ENCODE peak calls at places on chromosomes 3 and 15, in four cellular contexts. K is esophagus squamous epithelium, B is prostate gland, L is neural crest cell. O is an unnamed sample.

GRCh38 chr15:26781816-26782215 is 8.9 kb upstream of the GABRB3 start:
- DNase-seq in K (no peak), B (no peak), L (no peak), O (no peak)

GRCh38 chr3:36210840-36211655 is 169.3 kb upstream of the STAC start:
- DNase-seq in K (no peak), B (no peak), L (no peak), O (no peak)

GRCh38 chr3:82628385-82629014 is 867.1 kb upstream of the GBE1 start:
- DNase-seq in K (no peak), B (no peak), L (no peak), O (no peak)

GRCh38 chr15:53588773-53589172 is 170.7 kb downstream of the WDR72 start:
- DNase-seq in K (no peak), B (no peak), L (no peak), O (no peak)

GRCh38 chr15:59444082-59444835 is 6.3 kb downstream of the FAM81A start:
- DNase-seq in K (no peak), B (no peak), L (no peak), O (no peak)

GRCh38 chr3:42843730-42844713 is 31.7 kb downstream of the CYP8B1 start:
- DNase-seq in K (no peak), B (no peak), L (no peak), O (no peak)

GRCh38 chr15:56215769-56216168 is 27.9 kb downstream of the RFX7 start:
- DNase-seq in K (no peak), B (no peak), L (no peak), O (no peak)

GRCh38 chr15:90647326-90647725 is 69.8 kb upstream of the BLM start:
- DNase-seq in K (no peak), B (no peak), L (no peak), O (no peak)

GRCh38 chr3:179450321-179450720 is 949 bp downstream of the GNB4 start:
- DNase-seq in K (no peak), B (no peak), L (no peak), O (no peak)

GRCh38 chr3:124117486-124117885 is 125.6 kb upstream of the ROPN1 start:
- DNase-seq in K (no peak), B (no peak), L (no peak), O (no peak)

GRCh38 chr3:160169139-160169830 is 55.9 kb upstream of the C3orf80 start:
- DNase-seq in K (no peak), B (no peak), L (no peak), O (no peak)

DNA sequence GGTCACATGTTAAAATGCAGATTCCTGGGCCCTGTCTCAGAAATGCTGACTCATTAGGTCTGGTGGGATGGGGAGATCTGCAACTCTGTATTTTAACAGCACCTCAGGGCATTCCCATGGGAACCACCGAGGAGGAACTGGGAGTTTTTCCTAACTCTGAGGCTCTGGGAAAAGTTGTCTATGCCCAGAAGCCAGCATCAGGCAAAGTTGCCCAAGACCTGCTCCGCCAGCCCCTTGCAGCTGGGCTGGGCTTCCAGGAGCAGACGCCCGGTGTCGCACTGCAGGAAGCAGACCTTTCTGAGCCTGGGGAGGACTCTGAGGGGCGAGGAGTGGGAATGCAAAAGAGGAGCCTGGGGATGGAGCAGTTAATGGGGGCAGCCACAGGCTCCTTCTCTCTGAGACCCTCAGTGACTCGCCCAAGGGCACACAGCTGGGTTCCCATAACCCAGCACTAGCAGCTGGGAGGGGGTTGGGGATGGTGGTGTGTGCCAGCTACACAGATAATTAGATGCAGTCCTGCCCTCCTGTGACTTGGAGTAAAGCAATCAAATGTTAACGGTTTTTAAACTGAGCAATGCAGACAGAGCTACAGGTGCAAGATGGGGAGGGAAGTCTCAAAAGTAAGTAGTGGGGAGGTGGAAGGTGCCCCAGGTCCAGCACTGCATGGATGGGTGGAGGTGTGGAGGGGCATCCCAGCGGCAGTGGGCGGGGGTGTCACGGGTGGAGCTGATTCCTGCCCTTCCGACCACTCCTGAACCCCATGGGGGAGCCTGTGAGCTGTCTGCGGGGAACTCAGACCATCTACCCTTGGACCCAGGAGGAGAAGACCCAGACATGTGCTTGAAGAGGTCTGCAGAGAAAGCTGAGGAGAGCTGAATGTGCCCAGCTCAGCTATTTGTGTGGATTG is 100.4 kb downstream of the LSM3 start:
- DNase-seq in K (no peak), B (no peak), L (no peak), O (no peak)
- TF ChIP-seq CTCF in K (no peak), B (no peak), L (no peak), O (peak)

DNA sequence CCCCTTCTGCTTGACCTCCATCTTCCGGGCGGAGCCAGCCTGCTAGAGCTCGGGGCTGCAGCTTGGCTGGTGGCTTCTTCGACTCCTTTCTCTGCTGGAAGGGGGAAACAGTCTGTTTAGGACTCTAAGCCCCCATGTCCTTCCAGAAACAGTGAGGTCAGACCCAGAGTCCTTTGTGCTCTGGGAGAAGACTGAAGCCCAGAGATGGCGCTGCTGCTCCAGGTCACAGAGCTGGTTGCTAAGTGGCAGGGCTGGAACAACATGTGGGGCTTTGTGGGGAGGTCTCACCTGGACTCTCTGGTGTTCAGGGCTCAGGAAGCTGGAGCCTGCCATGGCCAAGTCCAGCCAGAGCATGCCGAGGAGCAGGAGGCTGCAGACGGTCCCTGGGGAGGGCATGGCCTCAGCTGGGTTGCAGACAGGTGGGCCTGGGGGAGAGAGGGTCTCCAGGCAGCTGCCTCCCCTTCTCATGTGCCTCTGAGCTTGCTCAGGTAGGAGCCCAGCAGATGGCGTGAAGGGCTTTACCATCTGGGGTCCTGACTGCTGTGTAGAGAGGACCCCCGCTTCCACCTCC is 2.9 kb downstream of the GHRL start:
- DNase-seq in K (no peak), B (no peak), L (no peak), O (no peak)
- TF ChIP-seq CTCF in K (no peak), B (no peak), L (no peak), O (no peak)

DNA sequence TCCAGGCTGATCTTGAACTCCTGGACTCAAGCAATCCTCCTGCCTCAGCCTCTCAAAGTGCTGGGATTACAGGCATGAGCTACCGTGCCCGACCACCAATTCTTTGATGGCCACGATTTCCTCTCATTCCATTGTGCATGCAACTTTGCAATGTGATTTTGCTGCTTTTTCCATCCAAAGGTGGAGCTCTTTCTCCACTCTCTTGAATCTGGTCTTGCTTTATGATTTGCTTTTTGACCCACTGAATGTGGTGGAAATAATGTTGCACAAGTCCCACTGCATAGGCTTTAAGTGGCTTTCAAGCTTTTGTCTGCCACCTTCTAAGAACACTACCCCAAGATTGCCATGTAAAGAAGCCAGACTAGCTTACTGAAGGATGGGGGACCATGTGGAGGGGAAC is 10.6 kb downstream of the RPS27L start:
- DNase-seq in K (no peak), B (no peak), L (no peak), O (no peak)
- TF ChIP-seq CTCF in K (no peak), B (no peak), L (no peak), O (peak)

GRCh38 chr3:171026584-171027293 is at the start of gene SLC2A2:
- DNase-seq in K (no peak), B (no peak), L (no peak), O (no peak)

GRCh38 chr3:171023566-171023965 is 3.0 kb downstream of the SLC2A2 start:
- DNase-seq in K (no peak), B (no peak), L (no peak), O (no peak)

GRCh38 chr3:171028779-171029232 is 2.3 kb upstream of the SLC2A2 start:
- DNase-seq in K (no peak), B (no peak), L (no peak), O (no peak)

DNA sequence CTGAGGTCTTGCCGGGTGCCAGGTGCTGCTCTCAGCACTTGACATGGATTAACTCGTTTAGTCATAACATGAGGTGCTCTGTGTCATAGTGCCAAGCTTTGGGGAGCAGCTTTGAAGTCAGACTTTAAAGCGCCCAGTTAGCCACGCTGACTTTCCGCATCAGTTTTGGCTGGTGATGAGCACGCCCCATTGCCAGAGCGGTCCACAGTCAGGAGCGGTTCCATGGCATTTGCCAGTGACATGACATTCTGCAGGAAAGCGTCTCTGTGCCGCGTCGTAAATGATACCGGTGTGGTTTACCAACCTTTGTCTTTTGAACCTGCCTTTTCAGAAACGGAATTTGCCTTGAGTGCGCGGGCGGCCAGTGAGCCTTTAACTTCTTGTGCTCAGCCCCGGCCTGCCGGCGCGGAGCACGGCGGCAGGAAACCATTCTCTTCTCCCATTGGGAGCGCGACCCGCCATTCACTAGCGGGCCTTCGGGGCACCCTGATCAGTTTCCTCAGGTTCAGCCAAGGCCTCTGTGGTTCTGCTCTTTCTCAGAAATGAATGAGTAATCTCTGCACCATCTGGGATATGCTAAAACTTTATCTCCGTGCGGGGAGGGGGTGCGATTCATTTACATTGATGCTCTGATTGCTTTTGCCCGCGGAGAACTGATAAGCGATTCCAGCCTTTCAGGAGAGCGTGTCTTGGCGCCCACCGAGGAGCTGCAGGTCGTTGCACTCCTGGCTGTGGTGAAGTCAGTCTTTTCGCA is 1.7 kb upstream of the SLC2A2 start:
- DNase-seq in K (no peak), B (no peak), L (no peak), O (no peak)
- TF ChIP-seq CTCF in K (no peak), B (no peak), L (no peak), O (no peak)

GRCh38 chr3:133476971-133477375 is 77.1 kb downstream of the BFSP2 start:
- DNase-seq in K (no peak), B (no peak), L (no peak), O (no peak)
- TF ChIP-seq CTCF in K (no peak), B (no peak), L (no peak), O (no peak)

DNA sequence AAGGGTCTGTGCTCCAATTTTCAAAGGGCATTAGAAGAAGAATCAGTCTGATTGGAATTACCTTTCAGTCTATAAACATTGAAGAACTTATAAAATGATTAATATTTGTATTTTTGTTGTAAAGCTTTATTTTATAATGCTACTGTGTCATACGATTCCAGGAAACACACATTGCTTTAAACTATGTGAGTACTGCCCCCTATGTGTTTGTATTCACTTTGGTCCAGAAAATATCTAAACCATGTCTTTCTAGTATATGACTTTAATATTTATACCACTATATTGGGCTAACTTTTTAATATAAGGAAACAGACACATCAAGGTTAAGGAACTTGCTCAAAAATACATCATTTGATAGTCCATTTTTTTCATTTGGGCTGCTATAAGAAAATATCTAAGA is 3.2 kb upstream of the RIOX2 start:
- DNase-seq in K (no peak), B (no peak), L (no peak), O (no peak)
- TF ChIP-seq CTCF in K (no peak), B (no peak), L (peak), O (no peak)

GRCh38 chr15:82081904-82082810 is 36.3 kb upstream of the MEX3B start:
- DNase-seq in K (no peak), B (no peak), L (no peak), O (no peak)
- TF ChIP-seq CTCF in K (no peak), B (no peak), L (peak), O (no peak)

GRCh38 chr3:98070840-98071239 is 16.1 kb upstream of the OR5AC2 start:
- DNase-seq in K (no peak), B (no peak), L (no peak), O (no peak)

GRCh38 chr3:98073486-98073885 is 13.5 kb upstream of the OR5AC2 start:
- DNase-seq in K (no peak), B (no peak), L (no peak), O (no peak)

DNA sequence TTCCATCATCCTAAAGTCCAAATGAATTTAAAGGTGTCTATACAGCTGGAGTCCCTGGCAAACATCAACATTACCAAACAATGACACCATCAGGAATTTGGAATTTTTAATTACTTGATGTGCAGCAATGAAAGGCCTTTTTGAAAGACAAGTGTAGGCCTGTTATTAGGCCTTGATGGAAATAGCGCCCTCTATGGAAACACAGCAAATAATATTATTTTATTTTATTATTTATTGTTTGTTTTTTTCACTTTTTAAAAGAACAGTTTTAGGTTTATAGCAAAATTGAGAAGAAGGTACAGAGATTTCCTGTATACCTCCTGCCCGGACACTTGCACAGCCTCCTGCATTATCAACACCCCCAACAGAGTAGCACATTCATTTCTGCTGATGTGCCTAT is 18.1 kb upstream of the OR5AC2 start:
- DNase-seq in K (no peak), B (no peak), L (no peak), O (no peak)
- TF ChIP-seq CTCF in K (no peak), B (no peak), L (peak), O (peak)

DNA sequence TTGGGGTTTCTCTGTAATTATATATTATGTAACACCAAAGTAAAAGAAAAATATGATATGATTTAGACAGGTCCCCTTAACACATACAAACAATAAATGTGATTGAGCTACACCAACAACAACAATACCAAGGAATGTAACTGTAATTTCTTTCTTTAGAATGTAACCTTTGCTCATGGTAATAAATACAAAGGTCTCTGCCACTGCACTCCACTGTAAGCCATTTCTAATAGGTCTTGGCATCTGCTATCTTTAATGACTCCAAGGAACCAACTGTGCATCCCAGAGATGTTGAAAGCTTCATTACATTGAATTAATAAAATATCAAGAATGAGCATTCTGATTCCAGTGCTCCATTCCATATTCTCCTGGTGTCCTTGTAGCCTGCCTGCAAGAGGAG is 88.8 kb downstream of the PDZRN3 start:
- DNase-seq in K (no peak), B (no peak), L (no peak), O (no peak)
- TF ChIP-seq CTCF in K (no peak), B (no peak), L (no peak), O (no peak)